ENCODE peak calls at places on chromosome 15, in six cellular contexts. One of them, this sample, is unnamed.

GRCh38 chr15:66846811-66847210 is 144.8 kb downstream of the SMAD6 start:
- DNase-seq in HuH-7.5: no peak
- DNase-seq in AML-193: no peak
- DNase-seq in GM12865: no peak
- DNase-seq in naive thymus-derived CD8-positive, alpha-beta T cell: no peak
- DNase-seq in ovary: no peak
- DNase-seq in this sample: no peak

GRCh38 chr15:92603743-92604470 is 51.7 kb downstream of the FAM174B start:
- DNase-seq in HuH-7.5: no peak
- DNase-seq in naive thymus-derived CD8-positive, alpha-beta T cell: no peak
- DNase-seq in GM12865: no peak
- DNase-seq in ovary: no peak
- DNase-seq in AML-193: no peak
- DNase-seq in this sample: no peak

GRCh38 chr15:73851679-73852078 is 21.7 kb upstream of the TBC1D21 start:
- DNase-seq in HuH-7.5: peak; percentile 43
- DNase-seq in ovary: peak; percentile 35
- DNase-seq in AML-193: peak; percentile 22
- DNase-seq in GM12865: peak; percentile 67
- DNase-seq in naive thymus-derived CD8-positive, alpha-beta T cell: no peak
- DNase-seq in this sample: peak; percentile 40

GRCh38 chr15:82848201-82848993 is 39.0 kb downstream of the WHAMM start:
- DNase-seq in ovary: no peak
- DNase-seq in HuH-7.5: no peak
- DNase-seq in GM12865: no peak
- DNase-seq in AML-193: no peak
- DNase-seq in naive thymus-derived CD8-positive, alpha-beta T cell: no peak
- DNase-seq in this sample: no peak

GRCh38 chr15:36449084-36449661 is 130.3 kb upstream of the CDIN1 start:
- DNase-seq in AML-193: no peak
- DNase-seq in naive thymus-derived CD8-positive, alpha-beta T cell: no peak
- DNase-seq in GM12865: no peak
- DNase-seq in ovary: no peak
- DNase-seq in HuH-7.5: no peak
- DNase-seq in this sample: no peak

GRCh38 chr15:22861151-22861550 is 22.7 kb downstream of the NIPA2 start:
- DNase-seq in AML-193: no peak
- DNase-seq in HuH-7.5: no peak
- DNase-seq in naive thymus-derived CD8-positive, alpha-beta T cell: no peak
- DNase-seq in GM12865: no peak
- DNase-seq in ovary: no peak
- DNase-seq in this sample: no peak

GRCh38 chr15:55835866-55836265 is 92.9 kb upstream of the PRTG start:
- DNase-seq in HuH-7.5: no peak
- DNase-seq in naive thymus-derived CD8-positive, alpha-beta T cell: no peak
- DNase-seq in GM12865: no peak
- DNase-seq in ovary: no peak
- DNase-seq in AML-193: no peak
- DNase-seq in this sample: no peak

GRCh38 chr15:100733786-100734185 is 131.4 kb downstream of the ASB7 start:
- DNase-seq in AML-193: no peak
- DNase-seq in HuH-7.5: no peak
- DNase-seq in ovary: no peak
- DNase-seq in naive thymus-derived CD8-positive, alpha-beta T cell: no peak
- DNase-seq in GM12865: no peak
- DNase-seq in this sample: no peak

GRCh38 chr15:31340591-31340990 is 14.0 kb downstream of the KLF13 start:
- DNase-seq in AML-193: no peak
- DNase-seq in ovary: no peak
- DNase-seq in GM12865: no peak
- DNase-seq in naive thymus-derived CD8-positive, alpha-beta T cell: no peak
- DNase-seq in HuH-7.5: no peak
- DNase-seq in this sample: no peak

GRCh38 chr15:92681141-92681622 is 25.6 kb upstream of the FAM174B start:
- DNase-seq in HuH-7.5: no peak
- DNase-seq in ovary: no peak
- DNase-seq in naive thymus-derived CD8-positive, alpha-beta T cell: no peak
- DNase-seq in GM12865: no peak
- DNase-seq in AML-193: no peak
- DNase-seq in this sample: no peak

GRCh38 chr15:39313881-39314280 is 267.0 kb upstream of the THBS1 start:
- DNase-seq in AML-193: no peak
- DNase-seq in HuH-7.5: no peak
- DNase-seq in GM12865: no peak
- DNase-seq in ovary: no peak
- DNase-seq in naive thymus-derived CD8-positive, alpha-beta T cell: no peak
- DNase-seq in this sample: no peak

GRCh38 chr15:38144921-38145320 is 107.7 kb upstream of the SPRED1 start:
- DNase-seq in AML-193: no peak
- DNase-seq in naive thymus-derived CD8-positive, alpha-beta T cell: no peak
- DNase-seq in ovary: no peak
- DNase-seq in HuH-7.5: no peak
- DNase-seq in GM12865: no peak
- DNase-seq in this sample: no peak

GRCh38 chr15:70427120-70427519 is 329.4 kb upstream of the TLE3 start:
- DNase-seq in GM12865: no peak
- DNase-seq in HuH-7.5: peak; percentile 66
- DNase-seq in naive thymus-derived CD8-positive, alpha-beta T cell: no peak
- DNase-seq in ovary: no peak
- DNase-seq in AML-193: no peak
- DNase-seq in this sample: no peak

GRCh38 chr15:61025746-61026256 is 203.3 kb downstream of the RORA start:
- DNase-seq in naive thymus-derived CD8-positive, alpha-beta T cell: no peak
- DNase-seq in ovary: no peak
- DNase-seq in HuH-7.5: no peak
- DNase-seq in GM12865: no peak
- DNase-seq in AML-193: no peak
- DNase-seq in this sample: no peak

GRCh38 chr15:85828026-85828597 is 33.4 kb upstream of the KLHL25 start:
- DNase-seq in AML-193: no peak
- DNase-seq in ovary: no peak
- DNase-seq in GM12865: no peak
- DNase-seq in naive thymus-derived CD8-positive, alpha-beta T cell: no peak
- DNase-seq in HuH-7.5: no peak
- DNase-seq in this sample: no peak

GRCh38 chr15:81955709-81956108 is 90.1 kb downstream of the MEX3B start:
- DNase-seq in ovary: no peak
- DNase-seq in naive thymus-derived CD8-positive, alpha-beta T cell: no peak
- DNase-seq in AML-193: no peak
- DNase-seq in HuH-7.5: no peak
- DNase-seq in GM12865: no peak
- DNase-seq in this sample: no peak

GRCh38 chr15:26630857-26631256 is 142.0 kb downstream of the GABRB3 start:
- DNase-seq in ovary: no peak
- DNase-seq in naive thymus-derived CD8-positive, alpha-beta T cell: no peak
- DNase-seq in GM12865: no peak
- DNase-seq in AML-193: no peak
- DNase-seq in HuH-7.5: no peak
- DNase-seq in this sample: no peak

GRCh38 chr15:31389576-31389975 is 62.9 kb downstream of the KLF13 start:
- DNase-seq in ovary: no peak
- DNase-seq in GM12865: no peak
- DNase-seq in HuH-7.5: no peak
- DNase-seq in AML-193: no peak
- DNase-seq in naive thymus-derived CD8-positive, alpha-beta T cell: no peak
- DNase-seq in this sample: no peak

GRCh38 chr15:101451886-101452285 is 37.6 kb downstream of the PCSK6 start:
- DNase-seq in HuH-7.5: no peak
- DNase-seq in naive thymus-derived CD8-positive, alpha-beta T cell: no peak
- DNase-seq in GM12865: no peak
- DNase-seq in AML-193: peak; percentile 37
- DNase-seq in ovary: no peak
- DNase-seq in this sample: no peak

GRCh38 chr15:66682865-66683264 is 19.2 kb upstream of the SMAD6 start:
- DNase-seq in naive thymus-derived CD8-positive, alpha-beta T cell: no peak
- DNase-seq in ovary: no peak
- DNase-seq in AML-193: no peak
- DNase-seq in GM12865: peak; percentile 24
- DNase-seq in HuH-7.5: no peak
- DNase-seq in this sample: no peak

GRCh38 chr15:99306694-99307338 is 55.5 kb downstream of the LRRC28 start:
- DNase-seq in GM12865: no peak
- DNase-seq in ovary: no peak
- DNase-seq in naive thymus-derived CD8-positive, alpha-beta T cell: no peak
- DNase-seq in AML-193: no peak
- DNase-seq in HuH-7.5: no peak
- DNase-seq in this sample: peak; percentile 65

GRCh38 chr15:26738996-26739395 is 33.9 kb downstream of the GABRB3 start:
- DNase-seq in HuH-7.5: no peak
- DNase-seq in AML-193: no peak
- DNase-seq in GM12865: no peak
- DNase-seq in ovary: no peak
- DNase-seq in naive thymus-derived CD8-positive, alpha-beta T cell: no peak
- DNase-seq in this sample: peak; percentile 68

GRCh38 chr15:41341519-41341918 is 8.8 kb downstream of the NUSAP1 start:
- DNase-seq in naive thymus-derived CD8-positive, alpha-beta T cell: no peak
- DNase-seq in HuH-7.5: no peak
- DNase-seq in ovary: no peak
- DNase-seq in AML-193: no peak
- DNase-seq in GM12865: no peak
- DNase-seq in this sample: no peak

GRCh38 chr15:31752363-31752762 is 278.0 kb upstream of the CHRNA7 start:
- DNase-seq in GM12865: no peak
- DNase-seq in naive thymus-derived CD8-positive, alpha-beta T cell: no peak
- DNase-seq in AML-193: no peak
- DNase-seq in HuH-7.5: no peak
- DNase-seq in ovary: no peak
- DNase-seq in this sample: no peak

GRCh38 chr15:74050127-74050526 is 32.2 kb downstream of the GOLGA6A start:
- DNase-seq in ovary: no peak
- DNase-seq in HuH-7.5: no peak
- DNase-seq in naive thymus-derived CD8-positive, alpha-beta T cell: no peak
- DNase-seq in AML-193: no peak
- DNase-seq in GM12865: no peak
- DNase-seq in this sample: no peak

GRCh38 chr15:26771917-26772587 is 814 bp downstream of the GABRB3 start:
- DNase-seq in naive thymus-derived CD8-positive, alpha-beta T cell: no peak
- DNase-seq in ovary: no peak
- DNase-seq in GM12865: no peak
- DNase-seq in AML-193: no peak
- DNase-seq in HuH-7.5: no peak
- DNase-seq in this sample: no peak

GRCh38 chr15:81813215-81813614 is 232.6 kb downstream of the MEX3B start:
- DNase-seq in AML-193: no peak
- DNase-seq in naive thymus-derived CD8-positive, alpha-beta T cell: no peak
- DNase-seq in ovary: no peak
- DNase-seq in GM12865: no peak
- DNase-seq in HuH-7.5: no peak
- DNase-seq in this sample: no peak

GRCh38 chr15:95162967-95163531 is 931.7 kb downstream of the MCTP2 start:
- DNase-seq in naive thymus-derived CD8-positive, alpha-beta T cell: no peak
- DNase-seq in AML-193: no peak
- DNase-seq in ovary: no peak
- DNase-seq in GM12865: no peak
- DNase-seq in HuH-7.5: no peak
- DNase-seq in this sample: peak; percentile 53

GRCh38 chr15:97959738-97960363 is 652 bp upstream of the ARRDC4 start:
- DNase-seq in ovary: no peak
- DNase-seq in naive thymus-derived CD8-positive, alpha-beta T cell: no peak
- DNase-seq in AML-193: no peak
- DNase-seq in GM12865: no peak
- DNase-seq in HuH-7.5: no peak
- DNase-seq in this sample: no peak

GRCh38 chr15:67068724-67069400 is 3.5 kb downstream of the SMAD3 start:
- DNase-seq in AML-193: peak; percentile 21
- DNase-seq in ovary: no peak
- DNase-seq in HuH-7.5: no peak
- DNase-seq in naive thymus-derived CD8-positive, alpha-beta T cell: no peak
- DNase-seq in GM12865: peak; percentile 18
- DNase-seq in this sample: no peak

GRCh38 chr15:100968043-100968966 is 49.1 kb downstream of the LRRK1 start:
- DNase-seq in GM12865: peak; percentile 24
- DNase-seq in HuH-7.5: no peak
- DNase-seq in naive thymus-derived CD8-positive, alpha-beta T cell: no peak
- DNase-seq in AML-193: no peak
- DNase-seq in ovary: no peak
- DNase-seq in this sample: no peak

GRCh38 chr15:71566226-71566625 is 244.1 kb upstream of the NR2E3 start:
- DNase-seq in naive thymus-derived CD8-positive, alpha-beta T cell: no peak
- DNase-seq in AML-193: no peak
- DNase-seq in GM12865: no peak
- DNase-seq in HuH-7.5: no peak
- DNase-seq in ovary: no peak
- DNase-seq in this sample: no peak

GRCh38 chr15:22903961-22904534 is 65.6 kb downstream of the NIPA2 start:
- DNase-seq in HuH-7.5: no peak
- DNase-seq in naive thymus-derived CD8-positive, alpha-beta T cell: no peak
- DNase-seq in ovary: no peak
- DNase-seq in GM12865: no peak
- DNase-seq in AML-193: no peak
- DNase-seq in this sample: no peak

GRCh38 chr15:74050835-74051234 is 31.5 kb downstream of the GOLGA6A start:
- DNase-seq in HuH-7.5: no peak
- DNase-seq in GM12865: no peak
- DNase-seq in AML-193: no peak
- DNase-seq in naive thymus-derived CD8-positive, alpha-beta T cell: no peak
- DNase-seq in ovary: no peak
- DNase-seq in this sample: no peak